ENCODE peak calls at places on chromosomes 5 and 9, in six cellular contexts. K, S, N, J, G and D are unnamed samples.

GRCh38 chr9:138048184-138048583 is 170.6 kb downstream of the CACNA1B start:
- DNase-seq in N (no peak), K (no peak), S (peak), G (no peak), J (peak), D (no peak)

GRCh38 chr9:127979333-127980055 is 1.3 kb downstream of the EEIG1 start:
- DNase-seq in J (no peak), G (peak), S (peak), K (peak), N (peak), D (peak)

GRCh38 chr9:135888766-135889394 is 18.5 kb downstream of the CAMSAP1 start:
- DNase-seq in J (no peak), K (no peak), N (no peak), S (no peak), G (no peak), D (no peak)

GRCh38 chr5:116130471-116130870 is 45.6 kb downstream of the COMMD10 start:
- DNase-seq in N (no peak), S (no peak), G (peak), K (peak), J (no peak), D (no peak)

GRCh38 chr9:79912641-79913040 is 340.9 kb downstream of the TLE4 start:
- DNase-seq in G (peak), S (no peak), K (no peak), J (no peak), N (no peak), D (no peak)

GRCh38 chr5:2746642-2747041 is 4.8 kb downstream of the IRX2 start:
- DNase-seq in S (no peak), N (no peak), G (no peak), K (no peak), J (no peak), D (no peak)

GRCh38 chr5:176436641-176437040 is 11.5 kb upstream of the FAF2 start:
- DNase-seq in K (peak), J (no peak), N (no peak), G (peak), S (no peak), D (no peak)

GRCh38 chr5:90866333-90866732 is 307.7 kb downstream of the ADGRV1 start:
- DNase-seq in N (no peak), K (peak), G (peak), S (no peak), J (peak), D (peak)

GRCh38 chr5:145237843-145238242 is 597.3 kb downstream of the PRELID2 start:
- DNase-seq in N (peak), K (peak), G (no peak), S (peak), J (peak), D (peak)

GRCh38 chr5:78377056-78377717 is 16.8 kb downstream of the SCAMP1 start:
- DNase-seq in G (no peak), N (no peak), J (no peak), K (peak), S (no peak), D (no peak)